ENCODE peak calls at places on chromosomes 16 and 17, in eight cellular contexts. E is tibial nerve, D is esophagus muscularis mucosa, G is A549, X is sigmoid colon, W is GM12878, A is transverse colon, U is SK-N-SH. L is an unnamed sample.

GRCh38 chr16:61900482-61900881 is 135.8 kb downstream of the CDH8 start:
- DNase-seq in W (no peak), U (no peak), G (no peak), D (no peak), X (no peak), A (no peak), E (no peak), L (no peak)

GRCh38 chr16:75578212-75578611 is 12.0 kb downstream of the GABARAPL2 start:
- DNase-seq in X (no peak), A (no peak), W (no peak), D (no peak), G (no peak), E (no peak), U (no peak), L (no peak)

GRCh38 chr16:84117482-84117843 is 721 bp upstream of the MBTPS1 start:
- DNase-seq in G (peak; percentile 28), A (no peak), E (no peak), W (no peak), U (peak; percentile 57), X (no peak), D (no peak), L (no peak)

GRCh38 chr16:30658731-30659506 is 688 bp downstream of the FBRS start:
- DNase-seq in D (peak; percentile 96), E (peak; percentile 92), W (peak; percentile 90), G (peak; percentile 78), A (no peak), X (peak; percentile 94), U (peak; percentile 87), L (peak; percentile 73)

GRCh38 chr16:79970551-79971236 is 370.2 kb upstream of the MAF start:
- DNase-seq in E (peak; percentile 52), U (no peak), X (peak; percentile 77), D (no peak), G (no peak), A (peak; percentile 8), W (no peak), L (no peak)

GRCh38 chr16:1745181-1745899 is 26.0 kb downstream of the NME3 start:
- DNase-seq in G (no peak), A (no peak), D (no peak), E (no peak), X (no peak), W (no peak), U (no peak), L (no peak)

GRCh38 chr17:60565233-60565632 is 34.8 kb upstream of the PPM1D start:
- DNase-seq in D (no peak), G (no peak), A (no peak), E (no peak), U (no peak), X (no peak), W (no peak), L (no peak)

GRCh38 chr17:42667088-42667951 is 8.2 kb downstream of the TUBG2 start:
- DNase-seq in W (no peak), G (peak; percentile 99), U (peak; percentile 85), X (no peak), A (peak; percentile 59), D (no peak), E (no peak), L (peak; percentile 60)

GRCh38 chr16:66382171-66382965 is 15.9 kb downstream of the CDH5 start:
- DNase-seq in A (no peak), X (peak; percentile 50), G (peak; percentile 47), W (no peak), U (no peak), D (no peak), E (no peak), L (no peak)

GRCh38 chr17:6775871-6776405 is at the start of gene FBXO39:
- DNase-seq in W (no peak), G (no peak), D (peak; percentile 74), X (no peak), E (no peak), A (no peak), U (no peak), L (no peak)

GRCh38 chr17:28741358-28742349 is 2.2 kb upstream of the TRAF4 start:
- DNase-seq in U (no peak), A (peak; percentile 42), E (no peak), D (no peak), W (no peak), X (no peak), G (no peak), L (no peak)

GRCh38 chr17:51507444-51507843 is 247.1 kb downstream of the UTP18 start:
- DNase-seq in D (no peak), X (no peak), W (no peak), E (no peak), G (no peak), A (no peak), U (no peak), L (no peak)

GRCh38 chr17:74305865-74306654 is 20.0 kb upstream of the KIF19 start:
- DNase-seq in U (no peak), W (no peak), G (no peak), E (no peak), A (no peak), D (no peak), X (no peak), L (no peak)

GRCh38 chr16:87543436-87544191 is 50.8 kb upstream of the ZCCHC14 start:
- DNase-seq in A (no peak), E (no peak), D (no peak), X (no peak), G (no peak), W (no peak), U (no peak), L (no peak)

GRCh38 chr16:1647904-1648303 is 30.2 kb upstream of the JPT2 start:
- DNase-seq in W (no peak), G (no peak), A (no peak), X (no peak), U (no peak), E (no peak), D (no peak), L (no peak)

GRCh38 chr16:59880626-59881025 is 1146.5 kb upstream of the GOT2 start:
- DNase-seq in G (no peak), D (no peak), E (no peak), A (no peak), W (no peak), X (no peak), U (no peak), L (no peak)

GRCh38 chr16:53495325-53495724 is 7.7 kb downstream of the AKTIP start:
- DNase-seq in W (no peak), X (no peak), A (no peak), U (no peak), G (no peak), E (no peak), D (peak; percentile 55), L (no peak)

GRCh38 chr17:75289832-75290337 is 652 bp upstream of the SLC25A19 start:
- DNase-seq in U (no peak), W (peak; percentile 71), D (peak; percentile 93), A (peak; percentile 79), G (no peak), E (peak; percentile 58), X (peak; percentile 84), L (peak; percentile 67)

DNA sequence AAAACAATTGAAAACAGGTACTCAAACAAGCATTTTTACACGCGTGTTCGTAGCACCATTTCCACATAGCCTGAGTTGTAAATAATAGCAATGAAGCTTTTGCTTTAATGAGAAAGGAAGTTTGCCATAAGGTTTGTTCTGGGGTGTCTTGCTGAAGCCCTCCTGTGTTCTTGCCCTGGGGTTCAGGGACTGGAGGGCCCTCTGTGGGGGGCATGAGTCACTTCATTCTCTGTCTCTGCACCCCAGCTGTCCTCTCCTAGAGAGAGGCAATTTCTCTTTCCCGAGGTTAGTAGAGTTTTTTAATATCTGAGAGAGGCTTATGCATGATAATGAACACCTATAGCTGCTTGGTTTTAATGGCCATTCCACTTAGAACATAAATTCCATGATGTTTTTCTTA is 9.6 kb downstream of the AFMID start:
- DNase-seq in E (no peak), G (no peak), A (no peak), D (no peak), W (no peak), X (no peak), U (no peak), L (no peak)
- TF ChIP-seq EP300 in E (no peak), G (no peak), A (no peak), D (no peak), W (no peak), X (no peak), U (no peak), L (no peak)

GRCh38 chr17:65108152-65108551 is 29.0 kb upstream of the RGS9 start:
- DNase-seq in A (no peak), G (no peak), U (no peak), E (no peak), D (no peak), W (no peak), X (peak; percentile 0), L (no peak)
- H3K4me1 ChIP-seq in A (no peaks in the 10 kb centered on the region), G (peaks cover 12% of the 10 kb centered on the region), U (no peaks in the 10 kb centered on the region), E (peaks cover 12% of the 10 kb centered on the region), D (peaks cover 15% of the 10 kb centered on the region), W (no peaks in the 10 kb centered on the region), X (no peaks in the 10 kb centered on the region), L (peaks cover 8% of the 10 kb centered on the region)

DNA sequence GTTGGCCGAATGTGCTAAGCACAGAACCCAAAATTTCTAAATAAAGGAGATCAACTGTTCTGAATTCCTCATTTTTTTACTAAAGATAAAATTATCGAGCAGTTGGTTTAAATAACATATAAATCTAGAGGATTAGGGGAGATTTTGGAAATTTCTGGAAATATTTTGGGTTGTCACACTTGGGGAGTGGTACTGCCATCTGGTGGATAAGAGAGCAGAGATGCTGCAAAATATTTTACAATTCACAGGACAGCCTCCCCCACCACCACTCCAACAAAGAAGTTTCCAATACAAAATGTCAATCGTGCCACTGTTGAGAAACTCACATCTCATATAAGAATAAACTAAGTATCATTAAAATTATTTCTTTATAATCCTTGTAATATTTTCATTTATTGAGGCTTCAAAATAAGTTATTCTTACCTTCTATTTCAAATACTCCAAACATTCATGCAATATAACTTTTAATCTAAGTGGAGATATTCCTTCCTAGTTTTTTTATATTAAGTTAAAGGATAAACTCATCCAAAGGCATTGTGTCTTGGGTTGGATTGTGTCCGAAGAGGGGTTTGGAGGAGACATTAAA is 17.0 kb upstream of the ABCA8 start:
- DNase-seq in G (peak; percentile 49), W (no peak), X (no peak), D (no peak), U (peak; percentile 33), A (no peak), E (peak; percentile 36), L (no peak)
- TF ChIP-seq EP300 in G (no peak), W (no peak), X (no peak), D (no peak), U (no peak), A (no peak), E (no peak), L (no peak)

GRCh38 chr16:19140392-19140791 is 26.6 kb downstream of the ITPRIPL2 start:
- DNase-seq in U (no peak), W (no peak), G (no peak), E (no peak), A (no peak), X (no peak), D (no peak), L (no peak)

GRCh38 chr16:19139436-19140091 is 25.8 kb downstream of the ITPRIPL2 start:
- DNase-seq in G (no peak), A (no peak), U (no peak), D (no peak), E (no peak), W (no peak), X (no peak), L (no peak)

GRCh38 chr16:19137201-19137601 is 23.4 kb downstream of the ITPRIPL2 start:
- DNase-seq in W (no peak), E (no peak), X (no peak), U (no peak), D (no peak), A (no peak), G (no peak), L (no peak)

GRCh38 chr16:19137621-19138128 is 23.9 kb downstream of the ITPRIPL2 start:
- DNase-seq in U (no peak), A (no peak), D (no peak), X (no peak), E (no peak), G (no peak), W (no peak), L (no peak)

GRCh38 chr16:19138601-19139000 is 24.8 kb downstream of the ITPRIPL2 start:
- DNase-seq in E (peak; percentile 83), G (peak; percentile 60), D (peak; percentile 95), A (peak; percentile 69), U (peak; percentile 58), W (no peak), X (peak; percentile 94), L (peak; percentile 45)
- H3K4me1 ChIP-seq in E (peaks cover 10% of the 10 kb centered on the region), G (peaks cover 60% of the 10 kb centered on the region), D (peaks cover 22% of the 10 kb centered on the region), A (peaks cover 23% of the 10 kb centered on the region), U (peaks cover 27% of the 10 kb centered on the region), W (no peaks in the 10 kb centered on the region), X (no peaks in the 10 kb centered on the region), L (peaks cover 18% of the 10 kb centered on the region)

L was measured in stomach.